ENCODE peak calls at places on chromosomes 3 and 15, in nine cellular contexts. Q is esophagus muscularis mucosa, U is A549, O is ascending aorta, V is heart left ventricle, B is heart right ventricle, A is PC-9, W is keratinocyte, I is GM23338. R is an unnamed sample. For H3K4me1, the result is how much of the 10 kb centered on the place peaks cover.

GRCh38 chr3:161694682-161695586 is 198.3 kb downstream of the OTOL1 start:
- DNase-seq in U (no peak), O (no peak), I (no peak), B (no peak), W (no peak), Q (no peak), A (no peak), V (no peak), R (no peak)

GRCh38 chr15:57598346-57598745 is 6.6 kb downstream of the MYZAP start:
- DNase-seq in Q (no peak), I (no peak), B (no peak), O (no peak), V (no peak), U (no peak), W (no peak), A (no peak), R (no peak)

GRCh38 chr3:99637381-99638111 is 848 bp upstream of the COL8A1 start:
- DNase-seq in A (peak), B (no peak), W (no peak), Q (no peak), V (no peak), O (no peak), I (peak), U (no peak), R (no peak)

GRCh38 chr3:143168518-143169192 is 49.1 kb downstream of the CHST2 start:
- DNase-seq in Q (no peak), U (no peak), A (no peak), V (no peak), B (no peak), O (no peak), I (no peak), W (no peak), R (no peak)

GRCh38 chr3:128549283-128550112 is 56.5 kb upstream of the GATA2 start:
- DNase-seq in O (peak), B (peak), U (no peak), W (no peak), Q (peak), I (no peak), V (peak), A (peak), R (peak)

GRCh38 chr3:116140100-116140689 is 305.1 kb downstream of the LSAMP start:
- DNase-seq in I (peak), O (no peak), U (no peak), Q (no peak), V (no peak), W (no peak), B (no peak), A (no peak), R (no peak)

GRCh38 chr3:171345112-171345843 is 114.9 kb downstream of the TNIK start:
- DNase-seq in Q (no peak), O (no peak), U (no peak), B (no peak), W (no peak), V (no peak), I (no peak), A (no peak), R (no peak)

GRCh38 chr3:131026321-131027151 is at the start of the genes ASTE1 and NEK11:
- DNase-seq in I (peak), V (peak), Q (peak), U (peak), A (peak), O (peak), B (peak), W (peak), R (peak)

GRCh38 chr3:128496602-128497304 is 3.8 kb upstream of the GATA2 start:
- DNase-seq in Q (no peak), A (no peak), W (no peak), U (no peak), O (peak), I (peak), B (no peak), V (no peak), R (no peak)

GRCh38 chr15:39944711-39945110 is 10.8 kb downstream of the EIF2AK4 start:
- DNase-seq in U (no peak), A (no peak), O (no peak), Q (no peak), I (no peak), B (no peak), V (no peak), W (no peak), R (no peak)

GRCh38 chr3:129345281-129345680 is 66.6 kb downstream of the HMCES start:
- DNase-seq in B (no peak), V (peak), Q (no peak), O (no peak), W (no peak), U (no peak), A (no peak), I (no peak), R (no peak)

GRCh38 chr3:67017211-67017610 is 19.1 kb downstream of the KBTBD8 start:
- DNase-seq in Q (no peak), W (no peak), O (no peak), V (no peak), U (no peak), A (no peak), I (no peak), B (no peak), R (no peak)

GRCh38 chr3:67550541-67550940 is 103.9 kb downstream of the SUCLG2 start:
- DNase-seq in I (no peak), Q (no peak), A (no peak), V (no peak), O (no peak), W (no peak), B (no peak), U (no peak), R (no peak)

GRCh38 chr3:38835939-38836338 is 19.9 kb upstream of the SCN10A start:
- DNase-seq in Q (peak), I (no peak), U (no peak), V (no peak), A (no peak), B (no peak), O (no peak), W (no peak), R (no peak)

GRCh38 chr3:172522871-172523818 is at the start of gene TNFSF10:
- DNase-seq in V (peak), W (no peak), I (peak), Q (peak), A (peak), O (peak), U (no peak), B (peak), R (peak)

GRCh38 chr3:73600293-73600938 is 24.3 kb downstream of the PDZRN3 start:
- DNase-seq in Q (no peak), B (no peak), A (no peak), U (no peak), O (no peak), W (no peak), I (no peak), V (no peak), R (no peak)
- H3K4me1 ChIP-seq in Q (half or more), B (half or more), A (under half), U (under half), O (under half), W (under half), I (under half), V (under half), R (under half)

GRCh38 chr3:30698549-30698948 is 92.1 kb downstream of the TGFBR2 start:
- DNase-seq in A (no peak), V (no peak), O (no peak), W (no peak), U (no peak), B (no peak), Q (no peak), I (no peak), R (no peak)

GRCh38 chr3:30696901-30697300 is 90.5 kb downstream of the TGFBR2 start:
- DNase-seq in B (no peak), I (no peak), O (no peak), Q (no peak), V (no peak), U (no peak), A (no peak), W (no peak), R (no peak)

GRCh38 chr3:30694668-30695067 is 88.3 kb downstream of the TGFBR2 start:
- DNase-seq in V (no peak), A (no peak), O (no peak), Q (no peak), B (no peak), W (no peak), I (no peak), U (no peak), R (no peak)

GRCh38 chr3:30695302-30696061 is 89.1 kb downstream of the TGFBR2 start:
- DNase-seq in A (no peak), V (no peak), I (peak), B (no peak), O (no peak), W (no peak), Q (no peak), U (no peak), R (no peak)

GRCh38 chr3:30696403-30696819 is 90.0 kb downstream of the TGFBR2 start:
- DNase-seq in V (no peak), U (no peak), Q (no peak), I (no peak), A (no peak), B (peak), O (no peak), W (no peak), R (no peak)
- H3K27ac ChIP-seq in V (peak), U (peak), Q (peak), I (no peak), A (no peak), B (no peak), O (no peak), W (no peak), R (no peak)

GRCh38 chr3:126514161-126514560 is 3.4 kb downstream of the UROC1 start:
- DNase-seq in Q (no peak), I (no peak), W (no peak), B (no peak), A (no peak), U (no peak), O (no peak), V (peak), R (peak)
- TF ChIP-seq CTCF in Q (no peak), I (no peak), W (no peak), B (no peak), A (no peak), U (no peak), O (no peak), V (no peak), R (no peak)

GRCh38 chr3:127001486-127002194 is 18.7 kb downstream of the PLXNA1 start:
- DNase-seq in B (no peak), V (no peak), I (no peak), U (no peak), Q (no peak), O (no peak), W (no peak), A (no peak), R (no peak)
- H3K4me1 ChIP-seq in B (under half), V (under half), I (under half), U (under half), Q (half or more), O (half or more), W (under half), A (under half), R (under half)

GRCh38 chr15:29516929-29517328 is 247.3 kb upstream of the NSMCE3 start:
- DNase-seq in Q (no peak), U (no peak), B (no peak), V (no peak), A (no peak), W (no peak), I (no peak), O (no peak), R (no peak)
- H3K27ac ChIP-seq in Q (no peak), U (no peak), B (no peak), V (no peak), A (no peak), W (no peak), I (no peak), O (no peak), R (no peak)

GRCh38 chr3:45946307-45946706 is 3.0 kb downstream of the CXCR6 start:
- DNase-seq in U (no peak), A (no peak), Q (no peak), W (no peak), I (no peak), V (no peak), O (no peak), B (no peak), R (no peak)
- TF ChIP-seq CTCF in U (no peak), A (no peak), Q (no peak), W (peak), I (no peak), V (no peak), O (no peak), B (peak), R (peak)

DNA sequence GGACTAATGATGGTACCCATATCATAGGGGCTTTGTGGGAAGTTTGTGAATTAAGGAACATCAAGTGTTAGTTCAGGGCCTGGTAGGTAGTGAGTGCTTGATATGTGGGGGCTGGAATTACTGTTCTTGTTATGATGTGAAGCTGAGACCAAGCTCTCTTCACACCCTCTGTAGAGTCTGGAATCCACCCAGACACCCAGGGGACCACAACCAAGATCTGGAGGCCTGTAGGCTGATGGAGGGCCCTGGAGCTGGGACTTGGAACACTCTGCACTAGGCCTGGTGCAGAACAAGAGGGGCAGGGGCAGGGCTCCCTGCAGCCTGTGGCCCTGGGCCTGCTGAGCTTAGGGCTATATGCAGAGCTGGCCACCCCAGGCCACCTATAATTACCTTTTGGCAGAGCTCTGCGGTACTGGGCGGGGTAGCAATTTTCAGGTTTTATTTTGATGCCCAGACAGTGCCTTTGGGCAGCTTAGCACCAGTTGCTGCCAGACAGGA is 13.1 kb upstream of the PRKCD start:
- DNase-seq in B (no peak), O (no peak), V (peak), W (no peak), U (no peak), Q (no peak), A (no peak), I (no peak), R (peak)
- H3K4me1 ChIP-seq in B (under half), O (under half), V (under half), W (under half), U (half or more), Q (under half), A (half or more), I (under half), R (under half)

GRCh38 chr15:98860647-98861041 is 146.9 kb downstream of the PGPEP1L start:
- DNase-seq in A (no peak), B (no peak), V (no peak), Q (no peak), I (no peak), W (no peak), U (no peak), O (no peak), R (no peak)
- H3K27ac ChIP-seq in A (peak), B (no peak), V (no peak), Q (no peak), I (peak), W (no peak), U (peak), O (peak), R (peak)